ENCODE peak calls at places on chromosomes 5 and 9, in seven cellular contexts. U, V, C, P, Z, G and T are unnamed samples.

GRCh38 chr9:113299800-113300292 is 3.3 kb downstream of the RNF183 start:
- DNase-seq in V (peak; percentile 12), G (no peak), C (no peak), U (no peak), P (no peak), Z (no peak), T (no peak)

GRCh38 chr5:115460476-115460875 is 84.1 kb downstream of the FEM1C start:
- DNase-seq in V (no peak), Z (no peak), C (peak; percentile 62), U (no peak), P (peak; percentile 94), G (no peak), T (peak; percentile 93)

GRCh38 chr5:107381189-107381856 is 289.4 kb downstream of the EFNA5 start:
- DNase-seq in V (no peak), U (no peak), P (peak; percentile 88), G (no peak), Z (no peak), C (peak; percentile 49), T (no peak)

GRCh38 chr5:97420646-97421045 is 237.6 kb upstream of the RIOK2 start:
- DNase-seq in C (no peak), P (no peak), G (no peak), V (no peak), U (no peak), Z (no peak), T (no peak)

GRCh38 chr9:92426501-92426900 is 2.2 kb upstream of the OMD start:
- DNase-seq in U (no peak), V (no peak), P (peak; percentile 9), C (no peak), Z (no peak), G (no peak), T (no peak)

GRCh38 chr9:128027166-128027539 is 40.0 kb downstream of the NAIF1 start:
- DNase-seq in U (no peak), P (no peak), Z (peak; percentile 56), C (no peak), G (no peak), V (no peak), T (no peak)

GRCh38 chr5:92861531-92862285 is 719.3 kb downstream of the NR2F1-AS1 start:
- DNase-seq in P (no peak), Z (no peak), C (no peak), V (no peak), G (no peak), U (no peak), T (no peak)

GRCh38 chr9:102497709-102498108 is 497.4 kb upstream of the CYLC2 start:
- DNase-seq in P (no peak), U (no peak), C (no peak), G (no peak), Z (no peak), V (no peak), T (no peak)

GRCh38 chr9:33372900-33373299 is 29.5 kb downstream of the AQP7 start:
- DNase-seq in V (no peak), Z (no peak), U (no peak), C (no peak), P (no peak), G (no peak), T (peak; percentile 62)

GRCh38 chr5:103847060-103847459 is 284.5 kb upstream of the NUDT12 start:
- DNase-seq in Z (no peak), G (no peak), C (no peak), P (peak; percentile 55), U (no peak), V (no peak), T (no peak)

GRCh38 chr5:135834639-135835529 is at the start of gene SLC25A48:
- DNase-seq in P (peak; percentile 39), Z (no peak), U (no peak), C (peak; percentile 58), G (no peak), V (no peak), T (peak; percentile 76)

GRCh38 chr9:88342246-88342645 is 46.0 kb upstream of the SPIN1 start:
- DNase-seq in P (peak; percentile 72), V (no peak), C (no peak), Z (no peak), G (no peak), U (no peak), T (no peak)

GRCh38 chr5:5331838-5332237 is 90.6 kb upstream of the ICE1 start:
- DNase-seq in P (peak; percentile 50), V (no peak), G (no peak), U (no peak), C (no peak), Z (no peak), T (no peak)

GRCh38 chr5:55904152-55904551 is 53.0 kb downstream of the IL31RA start:
- DNase-seq in P (peak; percentile 52), C (peak; percentile 35), G (no peak), V (no peak), U (no peak), Z (no peak), T (no peak)

GRCh38 chr9:117492476-117492875 is 77.6 kb upstream of the ASTN2 start:
- DNase-seq in V (no peak), C (no peak), U (no peak), G (no peak), P (no peak), Z (no peak), T (no peak)

GRCh38 chr9:16248816-16249215 is 621.7 kb downstream of the BNC2 start:
- DNase-seq in Z (no peak), P (no peak), U (no peak), C (no peak), G (no peak), V (no peak), T (no peak)

GRCh38 chr9:16247188-16247875 is 623.1 kb downstream of the BNC2 start:
- DNase-seq in Z (no peak), V (no peak), G (no peak), U (no peak), C (no peak), P (peak; percentile 83), T (no peak)

GRCh38 chr9:16245756-16246440 is 624.6 kb downstream of the BNC2 start:
- DNase-seq in C (peak; percentile 33), G (no peak), Z (no peak), P (peak; percentile 37), V (no peak), U (no peak), T (no peak)

GRCh38 chr9:16243798-16244197 is 626.7 kb downstream of the BNC2 start:
- DNase-seq in Z (no peak), P (no peak), G (no peak), C (no peak), V (no peak), U (no peak), T (no peak)

DNA sequence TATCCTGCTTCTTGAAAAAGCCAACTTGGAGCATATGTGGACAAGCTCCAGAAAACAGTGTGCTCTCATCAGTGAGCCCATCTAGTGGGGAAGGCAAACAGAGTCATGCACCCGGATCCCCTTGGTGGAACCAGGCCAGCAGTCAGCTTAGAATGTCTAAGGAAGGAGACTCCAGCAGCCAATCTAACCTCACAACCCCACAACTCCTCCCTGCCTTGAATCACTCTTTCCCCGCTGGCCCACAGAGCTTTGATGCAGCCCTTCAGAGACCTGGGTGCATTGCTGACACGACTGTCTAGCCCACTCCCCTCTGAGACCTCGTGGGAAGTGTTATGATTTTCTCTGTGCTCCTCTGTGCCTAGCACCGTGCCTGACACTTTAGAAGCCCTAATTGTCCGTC is 623.7 kb downstream of the BNC2 start:
- DNase-seq in Z (no peak), G (no peak), C (no peak), P (peak; percentile 28), V (no peak), U (no peak), T (no peak)
- H3K27ac ChIP-seq in Z (no peak overlapping the region), G (no peak overlapping the region), C (no peak overlapping the region), P (peak overlapping the region; percentile 4), V (no peak overlapping the region), U (no peak overlapping the region), T (no peak overlapping the region)

DNA sequence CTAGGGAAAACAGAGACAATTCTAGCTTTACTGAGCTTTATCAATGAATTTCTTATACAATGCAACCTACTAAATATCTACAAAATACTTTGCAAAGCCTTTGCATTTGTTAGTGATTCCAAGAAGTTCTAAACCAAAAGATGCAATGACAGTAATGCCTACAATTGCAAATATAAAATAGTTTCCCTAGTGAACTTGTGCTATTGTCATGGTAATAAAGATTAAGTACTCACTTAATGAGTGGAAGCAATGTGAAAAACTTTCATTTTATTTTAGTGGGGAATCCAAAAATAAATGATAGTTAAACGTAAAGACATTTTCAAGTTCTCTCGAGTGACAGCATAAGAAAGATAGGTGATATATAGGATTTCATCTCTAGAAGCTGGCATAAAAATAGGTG is 270.5 kb upstream of the CTNND2 start:
- DNase-seq in V (no peak), U (no peak), G (no peak), Z (no peak), P (no peak), C (no peak), T (no peak)
- H3K9me3 ChIP-seq in V (no peaks in the 10 kb centered on the region), U (no peaks in the 10 kb centered on the region), G (no peaks in the 10 kb centered on the region), Z (no peaks in the 10 kb centered on the region), P (no peaks in the 10 kb centered on the region), C (no peaks in the 10 kb centered on the region), T (no peaks in the 10 kb centered on the region)

GRCh38 chr9:15512204-15512603 is 1.4 kb upstream of the PSIP1 start:
- DNase-seq in Z (no peak), V (no peak), G (no peak), C (no peak), U (no peak), P (no peak), T (no peak)

GRCh38 chr9:15512889-15513288 is 2.1 kb upstream of the PSIP1 start:
- DNase-seq in V (no peak), G (no peak), U (no peak), Z (no peak), P (no peak), C (no peak), T (no peak)

GRCh38 chr9:15510789-15511575 is at the start of gene PSIP1:
- DNase-seq in V (peak; percentile 64), Z (peak; percentile 80), U (peak; percentile 72), G (peak; percentile 55), P (peak; percentile 80), C (peak; percentile 80), T (peak; percentile 88)

GRCh38 chr9:15509931-15510788 is 610 bp downstream of the PSIP1 start:
- DNase-seq in C (peak; percentile 32), V (no peak), G (no peak), P (peak; percentile 20), Z (peak; percentile 59), U (peak; percentile 39), T (peak; percentile 70)

DNA sequence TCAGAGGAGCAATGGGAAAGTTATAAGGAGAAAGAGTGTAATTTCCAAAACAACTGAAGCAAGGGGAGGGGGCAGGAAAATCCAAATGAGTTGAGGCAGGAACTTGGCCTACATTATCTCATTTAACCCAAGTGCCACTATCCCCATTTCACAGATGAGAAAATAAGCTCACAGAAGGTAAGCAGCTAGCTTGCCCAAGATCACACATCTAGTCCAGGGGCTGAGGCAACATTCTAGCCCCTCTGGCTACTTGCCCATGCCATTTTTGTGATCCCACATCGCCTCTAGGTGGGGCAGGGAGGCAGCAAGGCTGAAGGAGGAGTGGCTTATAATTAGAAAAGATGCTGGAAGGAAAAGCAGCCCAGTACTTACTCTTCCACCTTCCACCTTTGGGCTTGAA is 2.6 kb upstream of the PSIP1 start:
- DNase-seq in C (no peak), U (no peak), V (no peak), G (no peak), Z (no peak), P (no peak), T (no peak)
- H3K27ac ChIP-seq in C (no peak overlapping the region), U (no peak overlapping the region), V (no peak overlapping the region), G (no peak overlapping the region), Z (no peak overlapping the region), P (no peak overlapping the region), T (no peak overlapping the region)

GRCh38 chr5:63928451-63928850 is 33.8 kb downstream of the HTR1A start:
- DNase-seq in G (no peak), C (no peak), U (no peak), P (no peak), Z (no peak), V (no peak), T (no peak)
- H3K9me3 ChIP-seq in G (no peaks in the 10 kb centered on the region), C (no peaks in the 10 kb centered on the region), U (no peaks in the 10 kb centered on the region), P (no peaks in the 10 kb centered on the region), Z (no peaks in the 10 kb centered on the region), V (no peaks in the 10 kb centered on the region), T (no peaks in the 10 kb centered on the region)